ENCODE peak calls at places on chromosomes 12 and 14, in eight cellular contexts. T is choroid plexus epithelial cell; G is CD4-positive, alpha-beta memory T cell; L is H7; X is fibroblast of lung; F is brain microvascular endothelial cell; O is effector memory CD4-positive, alpha-beta T cell; Z is neural progenitor cell. C is an unnamed sample.

GRCh38 chr14:35557221-35557747 is 23.3 kb downstream of the INSM2 start:
- DNase-seq in T (no peak), O (no peak), X (no peak), G (no peak), F (no peak), Z (no peak), L (no peak), C (no peak)

GRCh38 chr14:33065634-33066033 is 127.0 kb downstream of the NPAS3 start:
- DNase-seq in O (no peak), Z (no peak), G (no peak), T (no peak), L (no peak), X (no peak), F (no peak), C (no peak)

GRCh38 chr14:21240417-21240816 is 28.8 kb downstream of the HNRNPC start:
- DNase-seq in X (no peak), Z (no peak), O (no peak), F (no peak), T (no peak), L (no peak), G (no peak), C (no peak)

GRCh38 chr12:28232212-28232928 is 42.1 kb downstream of the CCDC91 start:
- DNase-seq in F (no peak), T (no peak), G (no peak), X (no peak), L (no peak), O (no peak), Z (no peak), C (no peak)

GRCh38 chr12:119006749-119007148 is 25.4 kb downstream of the SRRM4 start:
- DNase-seq in G (no peak), X (no peak), F (no peak), T (no peak), O (no peak), L (peak; percentile 70), Z (peak; percentile 67), C (no peak)

GRCh38 chr12:643478-644292 is 19.6 kb downstream of the NINJ2 start:
- DNase-seq in L (peak; percentile 48), F (no peak), O (no peak), X (no peak), T (no peak), G (peak; percentile 30), Z (no peak), C (no peak)

GRCh38 chr12:117402363-117402762 is 40.9 kb upstream of the NOS1 start:
- DNase-seq in G (no peak), Z (peak; percentile 11), F (no peak), X (no peak), O (no peak), T (no peak), L (peak; percentile 49), C (no peak)

GRCh38 chr12:40158592-40159111 is 52.8 kb upstream of the SLC2A13 start:
- DNase-seq in X (no peak), Z (no peak), O (no peak), L (no peak), G (no peak), F (no peak), T (peak; percentile 12), C (peak; percentile 21)

GRCh38 chr14:88281447-88281846 is 41.6 kb downstream of the KCNK10 start:
- DNase-seq in G (no peak), T (no peak), Z (no peak), F (no peak), X (no peak), L (no peak), O (no peak), C (no peak)

GRCh38 chr14:91396959-91397815 is 20.4 kb downstream of the CCDC88C start:
- DNase-seq in Z (no peak), X (no peak), O (peak; percentile 48), G (peak; percentile 73), F (no peak), T (no peak), L (peak; percentile 82), C (no peak)

GRCh38 chr12:12736759-12737676 is 19.9 kb downstream of the CDKN1B start:
- DNase-seq in X (peak; percentile 69), Z (peak; percentile 32), L (peak; percentile 57), O (peak; percentile 30), G (peak; percentile 69), T (peak; percentile 69), F (no peak), C (no peak)

GRCh38 chr14:91284146-91284790 is 39.8 kb upstream of the GPR68 start:
- DNase-seq in Z (no peak), G (no peak), X (peak; percentile 69), L (no peak), O (no peak), F (peak; percentile 53), T (peak; percentile 68), C (peak; percentile 25)

GRCh38 chr14:69658664-69659261 is 47.4 kb downstream of the SUSD6 start:
- DNase-seq in T (peak; percentile 57), Z (no peak), L (no peak), F (peak; percentile 33), X (no peak), O (no peak), G (no peak), C (no peak)

GRCh38 chr12:85740190-85740589 is 96.0 kb downstream of the RASSF9 start:
- DNase-seq in G (no peak), F (no peak), X (peak; percentile 6), T (no peak), Z (no peak), O (no peak), L (no peak), C (no peak)

GRCh38 chr14:76109087-76109880 is 42.4 kb upstream of the GPATCH2L start:
- DNase-seq in O (no peak), X (no peak), T (no peak), G (no peak), Z (no peak), F (no peak), L (no peak), C (no peak)

GRCh38 chr12:58369576-58369975 is 428.2 kb downstream of the ATP23 start:
- DNase-seq in T (no peak), Z (no peak), G (no peak), F (no peak), O (no peak), L (no peak), X (no peak), C (no peak)

GRCh38 chr12:58443273-58443980 is 476.9 kb downstream of the LRIG3 start:
- DNase-seq in T (peak; percentile 71), Z (peak; percentile 42), X (peak; percentile 40), L (peak; percentile 16), O (no peak), F (peak; percentile 39), G (no peak), C (no peak)

GRCh38 chr14:74653386-74654138 is 41.5 kb upstream of the LTBP2 start:
- DNase-seq in G (no peak), O (no peak), T (no peak), L (no peak), Z (peak; percentile 47), X (no peak), F (no peak), C (no peak)

GRCh38 chr12:42039146-42039545 is 105.5 kb downstream of the GXYLT1 start:
- DNase-seq in F (peak; percentile 59), L (peak; percentile 13), G (no peak), Z (no peak), O (no peak), T (peak; percentile 71), X (peak; percentile 31), C (peak; percentile 56)

GRCh38 chr12:95852133-95852532 is 6.6 kb upstream of the SNRPF start:
- DNase-seq in Z (no peak), L (no peak), T (no peak), G (no peak), F (no peak), X (no peak), O (no peak), C (no peak)

GRCh38 chr12:95851609-95852008 is 7.1 kb upstream of the SNRPF start:
- DNase-seq in T (no peak), X (no peak), G (peak; percentile 17), O (no peak), L (no peak), Z (no peak), F (no peak), C (no peak)

DNA sequence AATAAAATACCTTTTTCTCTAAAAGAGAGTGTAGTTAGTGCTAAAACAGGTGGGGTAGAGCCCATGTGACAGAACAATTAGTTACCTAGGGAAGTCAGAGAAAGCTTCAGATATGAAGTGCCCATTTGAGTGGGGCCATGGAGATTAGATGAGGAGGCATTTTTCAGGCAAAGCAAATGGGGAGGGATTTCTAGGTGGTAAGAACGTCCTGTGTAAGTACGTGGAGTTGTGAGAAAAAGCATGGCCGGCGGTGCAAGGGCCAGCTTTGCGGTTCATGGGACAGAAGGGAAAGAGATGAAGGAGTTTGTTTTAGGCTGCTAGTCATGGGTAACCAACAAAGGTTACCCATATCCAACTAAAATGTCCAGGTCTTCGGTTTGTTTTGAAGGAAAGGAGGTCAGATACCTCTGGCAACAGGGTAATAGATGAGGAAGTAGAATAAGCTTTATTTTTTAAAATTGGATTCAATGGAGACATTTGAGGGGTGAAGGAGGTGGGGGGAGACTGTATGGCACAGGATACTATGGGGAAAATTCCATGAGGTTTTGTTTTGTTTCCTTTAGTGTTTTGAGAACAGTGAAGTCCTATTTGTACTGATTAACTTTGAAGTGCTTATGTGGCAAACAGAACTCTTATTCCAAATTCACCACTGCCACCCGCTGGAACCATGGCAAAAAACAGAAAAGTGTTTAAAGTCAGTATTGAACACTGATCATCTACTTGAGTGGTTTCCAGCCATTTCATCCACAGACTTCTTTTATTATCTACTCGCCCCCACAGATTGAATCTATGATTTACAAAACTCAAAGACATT is 10.0 kb upstream of the SNRPF start:
- DNase-seq in G (no peak), Z (peak; percentile 49), O (no peak), F (peak; percentile 39), T (peak; percentile 63), X (peak; percentile 51), L (peak; percentile 19), C (peak; percentile 8)
- H3K4me3 ChIP-seq in G (no peak overlapping the region), Z (no peak overlapping the region), O (no peak overlapping the region), F (no peak overlapping the region), T (no peak overlapping the region), X (no peak overlapping the region), L (no peak overlapping the region), C (no peak overlapping the region)

GRCh38 chr12:54052745-54053624 is 650 bp upstream of the HOXC4 start:
- DNase-seq in F (no peak), Z (no peak), X (peak; percentile 14), G (no peak), L (peak; percentile 70), O (no peak), T (no peak), C (no peak)
- H3K4me3 ChIP-seq in F (peak overlapping the region; percentile 30), Z (peak overlapping the region; percentile 25), X (peak overlapping the region; percentile 85), G (peak overlapping the region; percentile 34), L (peak overlapping the region; percentile 31), O (peak overlapping the region; percentile 31), T (no peak overlapping the region), C (peak overlapping the region; percentile 25)

GRCh38 chr12:95784886-95785285 is 5.7 kb downstream of the NTN4 start:
- DNase-seq in Z (no peak), T (no peak), O (no peak), F (no peak), X (no peak), L (no peak), G (no peak), C (no peak)
- H3K4me3 ChIP-seq in Z (no peak overlapping the region), T (no peak overlapping the region), O (no peak overlapping the region), F (no peak overlapping the region), X (no peak overlapping the region), L (no peak overlapping the region), G (no peak overlapping the region), C (no peak overlapping the region)

DNA sequence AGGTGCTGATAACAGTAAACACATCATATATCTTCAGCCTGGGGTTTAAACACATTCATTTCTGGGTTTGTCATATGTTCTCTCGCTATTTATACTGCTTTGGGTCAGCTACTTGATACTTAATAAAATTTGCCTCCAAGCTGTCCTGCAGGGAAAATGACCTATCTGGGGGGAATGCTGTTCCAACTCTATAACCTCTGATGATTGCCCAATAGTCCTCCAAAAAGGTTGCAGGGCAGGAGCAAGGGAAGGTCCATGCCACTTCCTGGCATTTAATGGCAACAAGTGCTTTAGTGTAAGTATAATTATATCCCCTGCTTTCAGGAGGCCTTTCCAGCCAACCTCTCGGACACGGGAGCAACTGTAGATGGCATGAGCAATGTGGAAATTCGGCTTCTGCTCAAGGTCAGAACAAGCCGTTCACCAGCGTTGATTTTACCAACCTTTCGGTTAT is 198.0 kb upstream of the EEA1 start:
- DNase-seq in X (no peak), Z (no peak), O (no peak), L (no peak), T (peak; percentile 45), F (no peak), G (no peak), C (no peak)
- H3K4me3 ChIP-seq in X (no peak overlapping the region), Z (no peak overlapping the region), O (no peak overlapping the region), L (no peak overlapping the region), T (no peak overlapping the region), F (no peak overlapping the region), G (no peak overlapping the region), C (no peak overlapping the region)

C was measured in skeletal muscle cell.